ENCODE peak calls at places on chromosomes 6 and 20, in ten cellular contexts. B is stromal cell of bone marrow, K is fibroblast of mammary gland, D is naive B cell, R is GOT3, S is dorsolateral prefrontal cortex, Y is midbrain, H is AG09309, V is MV-4-11, G is GF-D8. E is an unnamed sample.

GRCh38 chr6:48664850-48665249 is 553.9 kb upstream of the PTCHD4 start:
- DNase-seq in B (peak), K (peak), D (no peak), R (no peak), S (no peak), Y (no peak), H (peak), V (no peak), G (no peak), E (no peak)

GRCh38 chr6:87154641-87155271 is 609 bp upstream of the ZNF292 start:
- DNase-seq in B (peak), K (peak), D (no peak), R (no peak), S (no peak), Y (peak), H (peak), V (peak), G (peak), E (peak)

GRCh38 chr6:3627501-3627900 is 124.0 kb downstream of the PXDC1 start:
- DNase-seq in B (no peak), K (no peak), D (no peak), R (no peak), S (no peak), Y (no peak), H (no peak), V (no peak), G (no peak), E (no peak)

GRCh38 chr6:50707652-50708325 is 5.5 kb upstream of the TFAP2D start:
- DNase-seq in B (no peak), K (no peak), D (no peak), R (peak), S (no peak), Y (peak), H (no peak), V (no peak), G (no peak), E (no peak)

GRCh38 chr20:44264287-44264686 is 17.2 kb downstream of the GDAP1L1 start:
- DNase-seq in B (no peak), K (no peak), D (no peak), R (no peak), S (no peak), Y (no peak), H (no peak), V (peak), G (no peak), E (no peak)

GRCh38 chr20:63074631-63075030 is 67.9 kb upstream of the BHLHE23 start:
- DNase-seq in B (no peak), K (no peak), D (no peak), R (no peak), S (no peak), Y (no peak), H (no peak), V (no peak), G (no peak), E (no peak)

GRCh38 chr6:20919677-20920385 is 385.6 kb downstream of the CDKAL1 start:
- DNase-seq in B (peak), K (peak), D (no peak), R (no peak), S (no peak), Y (no peak), H (no peak), V (no peak), G (no peak), E (no peak)

GRCh38 chr6:26593278-26594127 is 3.2 kb upstream of the ABT1 start:
- DNase-seq in B (no peak), K (no peak), D (no peak), R (no peak), S (no peak), Y (no peak), H (no peak), V (peak), G (no peak), E (no peak)

GRCh38 chr6:132131777-132132176 is 180.6 kb upstream of the CCN2 start:
- DNase-seq in B (peak), K (peak), D (peak), R (peak), S (no peak), Y (no peak), H (peak), V (peak), G (no peak), E (no peak)

GRCh38 chr6:77926198-77926752 is 273.4 kb downstream of the MEI4 start:
- DNase-seq in B (no peak), K (no peak), D (no peak), R (no peak), S (no peak), Y (no peak), H (no peak), V (no peak), G (no peak), E (no peak)

GRCh38 chr6:42322676-42323075 is 105.0 kb upstream of the MRPS10 start:
- DNase-seq in B (no peak), K (no peak), D (no peak), R (no peak), S (no peak), Y (no peak), H (no peak), V (no peak), G (no peak), E (no peak)

GRCh38 chr6:142416179-142416578 is 114.4 kb downstream of the ADGRG6 start:
- DNase-seq in B (peak), K (peak), D (no peak), R (no peak), S (peak), Y (no peak), H (peak), V (no peak), G (no peak), E (no peak)

GRCh38 chr6:134446228-134446848 is 128.4 kb upstream of the SGK1 start:
- DNase-seq in B (peak), K (peak), D (no peak), R (no peak), S (peak), Y (peak), H (no peak), V (no peak), G (no peak), E (no peak)

GRCh38 chr6:138719011-138719635 is 54.4 kb upstream of the CCDC28A start:
- DNase-seq in B (no peak), K (peak), D (no peak), R (no peak), S (no peak), Y (no peak), H (no peak), V (peak), G (no peak), E (no peak)

GRCh38 chr6:158782432-158783166 is 36.6 kb downstream of the EZR start:
- DNase-seq in B (no peak), K (no peak), D (no peak), R (no peak), S (no peak), Y (no peak), H (no peak), V (no peak), G (no peak), E (no peak)

GRCh38 chr6:43478008-43478372 is 620 bp downstream of the TJAP1 start:
- DNase-seq in B (no peak), K (no peak), D (no peak), R (no peak), S (no peak), Y (no peak), H (no peak), V (no peak), G (no peak), E (no peak)

GRCh38 chr20:6709865-6710595 is 57.5 kb upstream of the BMP2 start:
- DNase-seq in B (no peak), K (no peak), D (no peak), R (no peak), S (no peak), Y (no peak), H (no peak), V (no peak), G (no peak), E (no peak)

GRCh38 chr6:149176971-149177667 is 140.4 kb upstream of the TAB2 start:
- DNase-seq in B (no peak), K (no peak), D (no peak), R (no peak), S (no peak), Y (no peak), H (no peak), V (no peak), G (no peak), E (no peak)

GRCh38 chr20:50450961-50451752 is 59.0 kb upstream of the PTPN1 start:
- DNase-seq in B (no peak), K (peak), D (no peak), R (no peak), S (no peak), Y (no peak), H (peak), V (peak), G (peak), E (no peak)

GRCh38 chr6:91653954-91654843 is 1067.3 kb upstream of the MAP3K7 start:
- DNase-seq in B (no peak), K (no peak), D (no peak), R (no peak), S (no peak), Y (no peak), H (no peak), V (no peak), G (no peak), E (peak)

GRCh38 chr6:72620866-72621242 is 1.0 kb upstream of the KCNQ5 start:
- DNase-seq in B (no peak), K (no peak), D (no peak), R (no peak), S (no peak), Y (no peak), H (no peak), V (no peak), G (no peak), E (no peak)

GRCh38 chr6:23983691-23984090 is 142.3 kb upstream of the NRSN1 start:
- DNase-seq in B (no peak), K (no peak), D (no peak), R (no peak), S (no peak), Y (no peak), H (no peak), V (no peak), G (no peak), E (no peak)

GRCh38 chr6:22621701-22622100 is 52.3 kb downstream of the HDGFL1 start:
- DNase-seq in B (no peak), K (no peak), D (no peak), R (no peak), S (no peak), Y (no peak), H (no peak), V (no peak), G (no peak), E (no peak)

GRCh38 chr6:37190159-37190535 is 20.2 kb downstream of the PIM1 start:
- DNase-seq in B (no peak), K (peak), D (no peak), R (no peak), S (no peak), Y (no peak), H (no peak), V (peak), G (no peak), E (no peak)

GRCh38 chr20:47854687-47855212 is 69.5 kb upstream of the SULF2 start:
- DNase-seq in B (no peak), K (peak), D (no peak), R (no peak), S (no peak), Y (no peak), H (no peak), V (peak), G (no peak), E (no peak)

GRCh38 chr6:45513331-45513730 is 135.6 kb upstream of the SUPT3H start:
- DNase-seq in B (no peak), K (no peak), D (no peak), R (no peak), S (no peak), Y (no peak), H (no peak), V (peak), G (no peak), E (no peak)

GRCh38 chr20:57801581-57801980 is 91.8 kb upstream of the PMEPA1 start:
- DNase-seq in B (no peak), K (no peak), D (no peak), R (no peak), S (no peak), Y (no peak), H (no peak), V (no peak), G (no peak), E (no peak)

GRCh38 chr6:452301-453067 is 60.9 kb downstream of the IRF4 start:
- DNase-seq in B (peak), K (peak), D (no peak), R (no peak), S (no peak), Y (no peak), H (no peak), V (no peak), G (no peak), E (no peak)

GRCh38 chr6:158290040-158290439 is 22.2 kb upstream of the TULP4 start:
- DNase-seq in B (no peak), K (no peak), D (peak), R (no peak), S (no peak), Y (no peak), H (no peak), V (no peak), G (no peak), E (no peak)

GRCh38 chr20:35601021-35601973 is 14.3 kb upstream of the SPAG4 start:
- DNase-seq in B (no peak), K (peak), D (peak), R (no peak), S (peak), Y (peak), H (no peak), V (peak), G (peak), E (peak)

GRCh38 chr6:41970436-41970846 is 28.8 kb upstream of the CCND3 start:
- DNase-seq in B (peak), K (peak), D (no peak), R (no peak), S (no peak), Y (no peak), H (peak), V (peak), G (peak), E (no peak)

GRCh38 chr6:100944644-100945043 is 63.5 kb upstream of the ASCC3 start:
- DNase-seq in B (no peak), K (no peak), D (no peak), R (no peak), S (no peak), Y (no peak), H (no peak), V (no peak), G (no peak), E (no peak)

GRCh38 chr6:74199146-74199680 is 503.2 kb downstream of the CD109 start:
- DNase-seq in B (no peak), K (no peak), D (no peak), R (no peak), S (no peak), Y (no peak), H (no peak), V (no peak), G (no peak), E (no peak)

GRCh38 chr20:44582321-44583025 is at the start of gene PKIG:
- DNase-seq in B (peak), K (peak), D (no peak), R (no peak), S (no peak), Y (no peak), H (peak), V (peak), G (peak), E (no peak)

GRCh38 chr20:20465259-20465658 is 97.4 kb downstream of the INSM1 start:
- DNase-seq in B (no peak), K (peak), D (no peak), R (no peak), S (no peak), Y (peak), H (no peak), V (no peak), G (no peak), E (no peak)

GRCh38 chr6:98416027-98416426 is 418.3 kb upstream of the POU3F2 start:
- DNase-seq in B (no peak), K (no peak), D (no peak), R (no peak), S (peak), Y (peak), H (no peak), V (no peak), G (no peak), E (no peak)

E was measured in cerebellum.